ENCODE peak calls at places on chromosomes 11 and 22, in five cellular contexts. P is hepatocyte, N is neuronal stem cell, J is K562, X is GM12878. R is an unnamed sample.

GRCh38 chr22:50357222-50357621 is 14.1 kb downstream of the PPP6R2 start:
- DNase-seq in P (no peak), N (no peak), J (no peak), X (no peak), R (no peak)

GRCh38 chr11:19849947-19850593 is 137.4 kb downstream of the NAV2 start:
- DNase-seq in P (no peak), N (no peak), J (no peak), X (no peak), R (no peak)

GRCh38 chr11:1744879-1745700 is 5.3 kb downstream of the IFITM10 start:
- DNase-seq in P (no peak), N (no peak), J (no peak), X (no peak), R (peak)

GRCh38 chr22:37032134-37032534 is 12.6 kb downstream of the MPST start:
- DNase-seq in P (peak), N (no peak), J (no peak), X (no peak), R (peak)

GRCh38 chr11:30724274-30724673 is 138.1 kb upstream of the MPPED2 start:
- DNase-seq in P (no peak), N (no peak), J (no peak), X (no peak), R (no peak)

GRCh38 chr11:47412152-47412746 is 3.9 kb downstream of the SLC39A13 start:
- DNase-seq in P (peak), N (no peak), J (peak), X (no peak), R (peak)

GRCh38 chr11:120240866-120241265 is 926 bp downstream of the POU2F3 start:
- DNase-seq in P (no peak), N (no peak), J (no peak), X (no peak), R (no peak)

GRCh38 chr11:72951193-72951592 is 137.0 kb downstream of the ATG16L2 start:
- DNase-seq in P (no peak), N (no peak), J (no peak), X (no peak), R (peak)

GRCh38 chr11:70663815-70664214 is 265.5 kb downstream of the CTTN start:
- DNase-seq in P (no peak), N (no peak), J (no peak), X (no peak), R (peak)

GRCh38 chr11:65491614-65492386 is 7.0 kb upstream of the MALAT1 start:
- DNase-seq in P (peak), N (no peak), J (peak), X (no peak), R (peak)

GRCh38 chr22:49046546-49047305 is 780.9 kb downstream of the BRD1 start:
- DNase-seq in P (peak), N (peak), J (peak), X (no peak), R (no peak)

GRCh38 chr11:128521697-128522062 is 65.7 kb downstream of the ETS1 start:
- DNase-seq in P (no peak), N (no peak), J (no peak), X (no peak), R (peak)

GRCh38 chr11:120108785-120109168 is 29.1 kb downstream of the TRIM29 start:
- DNase-seq in P (no peak), N (no peak), J (no peak), X (no peak), R (peak)

GRCh38 chr22:19040581-19041402 is 81.4 kb downstream of the DGCR2 start:
- DNase-seq in P (no peak), N (no peak), J (no peak), X (no peak), R (peak)

DNA sequence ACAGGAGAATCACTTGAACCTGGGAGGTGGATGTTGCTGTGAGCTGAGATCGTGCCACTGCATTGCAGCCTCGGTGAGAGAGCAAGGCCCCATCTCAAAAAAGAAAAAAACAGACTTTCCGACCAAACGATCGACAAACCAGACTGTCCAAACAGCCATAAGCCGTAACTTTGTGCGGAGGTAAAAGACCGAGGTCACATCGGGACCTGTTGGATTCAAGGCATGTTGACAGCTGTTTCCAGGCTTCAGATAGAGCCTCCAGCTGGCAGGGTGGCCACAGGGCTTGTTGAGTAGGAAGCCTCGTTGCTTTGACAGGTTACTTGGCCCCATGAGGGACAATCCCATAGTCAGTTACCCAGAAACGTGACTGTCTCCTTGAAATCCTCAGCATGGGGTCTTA is 22.2 kb downstream of the PPARA start:
- DNase-seq in P (no peak), N (no peak), J (no peak), X (no peak), R (no peak)
- H3K27ac ChIP-seq in P (no peak), N (no peak), J (no peak), X (no peak), R (no peak)

GRCh38 chr11:66676931-66677598 is 622 bp downstream of the RBM4B start:
- DNase-seq in P (no peak), N (no peak), J (no peak), X (no peak), R (peak)

GRCh38 chr11:66680966-66681645 is 3.4 kb upstream of the RBM4B start:
- DNase-seq in P (no peak), N (no peak), J (no peak), X (no peak), R (peak)

GRCh38 chr11:66674964-66675602 is 2.6 kb downstream of the RBM4B start:
- DNase-seq in P (no peak), N (no peak), J (no peak), X (no peak), R (no peak)

GRCh38 chr11:66676279-66676919 is 1.3 kb downstream of the RBM4B start:
- DNase-seq in P (no peak), N (no peak), J (no peak), X (no peak), R (no peak)

DNA sequence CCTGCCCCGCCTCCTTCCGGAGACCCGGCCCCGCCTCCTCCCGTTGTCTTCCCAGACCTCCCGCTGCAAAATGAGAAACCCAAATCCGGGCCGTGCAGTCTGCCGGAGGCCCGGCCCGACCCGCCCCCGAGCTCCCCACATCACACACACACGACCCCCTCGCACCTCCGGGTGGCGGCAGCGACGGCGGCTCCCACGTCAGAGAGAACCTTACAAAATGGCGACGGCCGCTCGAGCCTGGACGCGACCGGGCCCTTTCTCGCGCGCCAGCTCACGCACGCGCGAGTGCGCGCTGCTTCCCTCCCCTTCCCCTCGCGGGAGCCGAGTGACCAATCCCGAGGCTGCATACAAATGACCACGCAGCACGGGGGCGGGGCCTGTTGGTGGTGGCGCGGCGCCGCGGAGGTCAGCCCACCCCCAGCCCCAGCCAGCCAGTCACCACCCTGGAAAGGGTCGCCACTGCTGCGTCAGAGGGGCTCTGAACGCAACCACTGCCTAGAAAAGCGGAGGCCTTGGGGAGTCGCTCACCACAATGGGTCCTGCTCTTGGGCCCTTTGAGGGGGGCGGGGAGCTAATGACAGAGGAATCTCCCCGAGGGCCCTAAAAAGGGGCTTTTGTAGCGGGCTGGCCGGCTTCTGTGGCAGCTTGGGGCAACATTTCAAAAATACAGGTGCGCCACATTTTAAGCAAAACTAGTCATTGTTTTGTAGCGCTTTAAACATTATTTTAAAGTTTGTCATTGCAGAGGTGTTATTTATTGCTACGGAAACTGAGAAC is at the start of gene RBM4B:
- DNase-seq in P (peak), N (peak), J (peak), X (peak), R (peak)
- H2AFZ ChIP-seq in P (peak), N (peak), J (peak), X (peak), R (peak)

DNA sequence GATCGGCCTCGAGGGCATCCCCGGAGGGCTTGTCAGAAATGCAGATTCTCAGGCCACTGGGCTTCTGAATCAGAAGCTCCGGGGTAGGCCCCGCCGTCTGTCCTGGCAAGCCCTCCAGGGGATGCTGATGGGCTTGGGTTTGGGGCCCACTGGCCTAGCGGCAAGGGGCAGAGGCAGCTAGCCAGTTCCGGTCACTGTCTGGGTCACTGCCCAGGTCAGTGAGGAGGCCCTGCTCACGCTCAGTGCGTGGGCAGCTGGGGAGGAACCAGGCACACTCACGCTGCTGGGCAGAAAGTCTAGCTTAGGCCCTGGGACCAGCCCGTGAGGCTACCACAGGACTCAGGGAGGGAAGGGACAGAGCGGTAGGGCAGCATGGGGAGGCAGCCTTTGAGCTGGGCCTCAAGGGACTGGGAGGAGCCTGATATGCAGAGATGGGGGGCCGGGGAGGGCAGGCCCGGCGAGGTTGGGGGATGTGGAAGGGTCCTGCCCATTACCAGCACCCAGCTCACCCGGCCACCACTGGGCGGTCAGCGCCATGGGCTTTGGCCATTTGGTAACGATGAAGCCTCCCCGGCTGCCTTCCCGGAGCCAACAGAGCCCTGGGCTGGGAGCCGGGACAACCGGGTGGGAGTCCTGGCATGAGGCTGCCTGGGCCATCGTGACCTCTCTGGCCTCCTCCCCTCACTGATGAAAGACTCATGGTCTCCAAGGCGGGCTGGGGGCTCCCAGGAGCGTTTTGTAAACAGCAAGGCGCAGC is 14.2 kb downstream of the SHISAL1 start:
- DNase-seq in P (no peak), N (no peak), J (no peak), X (no peak), R (no peak)
- H3K27ac ChIP-seq in P (no peak), N (peak), J (no peak), X (no peak), R (no peak)

GRCh38 chr22:32323513-32324164 is 34.0 kb upstream of the RFPL3 start:
- DNase-seq in P (no peak), N (no peak), J (no peak), X (no peak), R (peak)

GRCh38 chr22:32324505-32325415 is 32.9 kb upstream of the RFPL3 start:
- DNase-seq in P (no peak), N (no peak), J (no peak), X (no peak), R (peak)

GRCh38 chr22:32325416-32325801 is 32.3 kb upstream of the RFPL3 start:
- DNase-seq in P (no peak), N (no peak), J (no peak), X (no peak), R (peak)

GRCh38 chr22:32325811-32326237 is 31.8 kb upstream of the RFPL3 start:
- DNase-seq in P (no peak), N (no peak), J (no peak), X (no peak), R (peak)

GRCh38 chr22:32322986-32323385 is 34.7 kb upstream of the RFPL3 start:
- DNase-seq in P (no peak), N (no peak), J (no peak), X (no peak), R (peak)
- H2AFZ ChIP-seq in P (no peak), N (no peak), J (no peak), X (no peak), R (no peak)

GRCh38 chr11:109249597-109249996 is 172.4 kb upstream of the C11orf87 start:
- DNase-seq in P (no peak), N (no peak), J (no peak), X (no peak), R (no peak)
- H3K27ac ChIP-seq in P (no peak), N (no peak), J (no peak), X (no peak), R (no peak)

GRCh38 chr22:17631076-17631565 is 2.6 kb upstream of the ATP6V1E1 start:
- DNase-seq in P (no peak), N (no peak), J (no peak), X (no peak), R (no peak)

GRCh38 chr22:17629167-17629489 is 579 bp upstream of the ATP6V1E1 start:
- DNase-seq in P (no peak), N (no peak), J (no peak), X (no peak), R (no peak)

GRCh38 chr22:17627961-17628303 is 617 bp downstream of the ATP6V1E1 start:
- DNase-seq in P (no peak), N (no peak), J (no peak), X (no peak), R (no peak)

GRCh38 chr22:17629646-17630045 is 1.1 kb upstream of the ATP6V1E1 start:
- DNase-seq in P (no peak), N (no peak), J (no peak), X (no peak), R (no peak)

GRCh38 chr22:17628304-17629166 is at the start of gene ATP6V1E1:
- DNase-seq in P (peak), N (peak), J (peak), X (peak), R (peak)
- H2AFZ ChIP-seq in P (peak), N (peak), J (peak), X (peak), R (peak)

GRCh38 chr11:124841765-124842700 is 23.2 kb upstream of the ROBO3 start:
- DNase-seq in P (no peak), N (no peak), J (no peak), X (no peak), R (peak)
- H3K27ac ChIP-seq in P (no peak), N (no peak), J (no peak), X (no peak), R (no peak)

GRCh38 chr22:38088723-38089473 is 4.9 kb upstream of the SLC16A8 start:
- DNase-seq in P (no peak), N (no peak), J (peak), X (no peak), R (peak)
- H2AFZ ChIP-seq in P (no peak), N (no peak), J (no peak), X (no peak), R (no peak)